ENCODE peak calls at places on chromosomes 5 and 9, in five cellular contexts. P is upper lobe of right lung, I is fibroblast of lung, W is uterus, Q is HCT116. S is an unnamed sample. For H3K4me1 and H3K9me3, the result is how much of the 10 kb centered on the place peaks cover.

GRCh38 chr9:130207241-130207992 is 35.2 kb downstream of the NCS1 start:
- DNase-seq in P (no peak), I (no peak), W (no peak), Q (no peak), S (no peak)

GRCh38 chr9:5478214-5478613 is 27.9 kb downstream of the CD274 start:
- DNase-seq in P (no peak), I (no peak), W (no peak), Q (no peak), S (no peak)

GRCh38 chr9:78035369-78035993 is 3.9 kb upstream of the GNAQ start:
- DNase-seq in P (no peak), I (peak), W (peak), Q (peak), S (no peak)

GRCh38 chr9:6764570-6765334 is 7.0 kb downstream of the KDM4C start:
- DNase-seq in P (no peak), I (no peak), W (no peak), Q (no peak), S (no peak)

GRCh38 chr9:20649381-20649780 is 27.1 kb upstream of the MLLT3 start:
- DNase-seq in P (no peak), I (no peak), W (no peak), Q (no peak), S (no peak)

GRCh38 chr5:164532226-164532937 is 1027.0 kb downstream of the MAT2B start:
- DNase-seq in P (no peak), I (peak), W (no peak), Q (no peak), S (no peak)

GRCh38 chr9:38277601-38278200 is 114.8 kb upstream of the ALDH1B1 start:
- DNase-seq in P (no peak), I (no peak), W (no peak), Q (no peak), S (no peak)

GRCh38 chr9:106066937-106067545 is 372.7 kb downstream of the TMEM38B start:
- DNase-seq in P (no peak), I (no peak), W (peak), Q (no peak), S (no peak)

GRCh38 chr5:135062216-135063055 is 28.4 kb upstream of the PITX1 start:
- DNase-seq in P (no peak), I (no peak), W (no peak), Q (no peak), S (no peak)

GRCh38 chr9:115349542-115349941 is 231.6 kb upstream of the TNC start:
- DNase-seq in P (no peak), I (peak), W (no peak), Q (no peak), S (no peak)

GRCh38 chr9:123438821-123439220 is 82.8 kb downstream of the CRB2 start:
- DNase-seq in P (peak), I (no peak), W (no peak), Q (no peak), S (no peak)

GRCh38 chr9:76198336-76198735 is 195.9 kb downstream of the RFK start:
- DNase-seq in P (no peak), I (peak), W (no peak), Q (no peak), S (peak)

GRCh38 chr5:25444697-25445096 is 799.9 kb upstream of the CDH10 start:
- DNase-seq in P (no peak), I (no peak), W (no peak), Q (no peak), S (no peak)

GRCh38 chr9:87445646-87446045 is 52.0 kb upstream of the DAPK1 start:
- DNase-seq in P (no peak), I (peak), W (peak), Q (peak), S (peak)

GRCh38 chr9:36399980-36400331 is at the start of gene RNF38:
- DNase-seq in P (no peak), I (no peak), W (no peak), Q (no peak), S (no peak)

GRCh38 chr9:36400332-36401178 is 486 bp upstream of the RNF38 start:
- DNase-seq in P (peak), I (peak), W (peak), Q (peak), S (peak)

GRCh38 chr9:36396985-36397384 is 3.1 kb downstream of the RNF38 start:
- DNase-seq in P (no peak), I (peak), W (no peak), Q (no peak), S (no peak)

GRCh38 chr9:36401179-36401740 is 1.2 kb upstream of the RNF38 start:
- DNase-seq in P (no peak), I (peak), W (no peak), Q (peak), S (peak)

GRCh38 chr9:36398745-36399144 is 1.3 kb downstream of the RNF38 start:
- DNase-seq in P (no peak), I (peak), W (no peak), Q (no peak), S (no peak)
- H3K27ac ChIP-seq in P (no peak), I (peak), W (no peak), Q (no peak), S (no peak)

DNA sequence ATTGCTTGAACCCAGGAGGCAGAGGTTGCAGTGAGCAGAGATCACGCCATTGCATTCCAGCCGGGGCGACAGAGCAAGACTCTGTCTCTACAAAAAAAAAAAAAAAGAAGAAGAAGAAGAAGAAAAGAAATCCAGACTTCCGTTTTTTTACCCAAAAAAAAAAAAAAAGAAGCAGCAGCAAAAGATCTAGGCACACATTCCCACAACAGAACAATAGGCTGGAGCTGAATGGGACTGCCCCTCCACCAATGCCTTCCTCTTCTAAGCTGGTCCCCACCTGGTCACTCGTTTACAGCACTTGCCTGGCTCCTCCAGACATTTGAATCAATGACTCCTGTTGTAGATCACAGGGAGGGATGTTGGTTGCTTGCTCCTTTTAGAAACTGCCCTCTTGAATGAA is 1.6 kb upstream of the LMAN2 start:
- DNase-seq in P (no peak), I (no peak), W (no peak), Q (no peak), S (no peak)
- H3K4me1 ChIP-seq in P (under half), I (under half), W (under half), Q (under half), S (under half)

GRCh38 chr9:137017071-137017470 is 11.0 kb downstream of the ABCA2 start:
- DNase-seq in P (no peak), I (no peak), W (no peak), Q (no peak), S (no peak)
- H3K9me3 ChIP-seq in P (under half), I (under half), W (under half), Q (under half), S (under half)

DNA sequence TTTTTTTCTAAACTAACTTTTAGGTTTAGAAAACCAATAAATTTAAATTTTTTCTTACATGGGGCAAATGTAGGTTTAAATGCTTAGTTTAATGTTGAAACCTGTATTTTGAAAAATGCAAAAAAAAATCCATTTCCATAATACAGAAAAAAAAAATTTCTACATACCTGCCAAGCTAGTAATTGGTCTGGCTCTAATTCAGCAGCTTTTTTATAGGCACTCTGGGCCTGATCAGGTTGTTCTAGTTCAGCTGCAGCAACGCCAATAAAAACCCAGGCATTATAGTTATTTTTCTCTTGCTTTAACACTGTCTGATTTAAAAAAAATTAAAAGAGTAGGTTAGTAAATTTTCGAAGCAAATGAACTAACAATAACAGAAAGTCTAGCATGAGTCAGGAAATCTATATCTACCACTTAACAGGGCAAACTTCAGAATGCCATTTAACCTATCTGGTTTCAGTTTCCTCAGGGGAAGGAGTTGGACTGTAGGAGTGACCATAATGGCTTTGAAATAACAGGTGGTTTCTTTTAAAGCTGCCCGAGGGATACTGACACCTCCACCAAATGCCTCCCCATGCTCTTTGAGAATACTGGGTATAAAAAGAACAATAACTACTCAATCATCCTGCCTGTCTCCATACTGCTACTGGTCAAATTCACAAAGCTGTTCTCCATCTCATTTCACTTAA is 11.6 kb downstream of the SKIC3 start:
- DNase-seq in P (no peak), I (peak), W (no peak), Q (no peak), S (no peak)
- H3K27ac ChIP-seq in P (no peak), I (no peak), W (no peak), Q (no peak), S (peak)

DNA sequence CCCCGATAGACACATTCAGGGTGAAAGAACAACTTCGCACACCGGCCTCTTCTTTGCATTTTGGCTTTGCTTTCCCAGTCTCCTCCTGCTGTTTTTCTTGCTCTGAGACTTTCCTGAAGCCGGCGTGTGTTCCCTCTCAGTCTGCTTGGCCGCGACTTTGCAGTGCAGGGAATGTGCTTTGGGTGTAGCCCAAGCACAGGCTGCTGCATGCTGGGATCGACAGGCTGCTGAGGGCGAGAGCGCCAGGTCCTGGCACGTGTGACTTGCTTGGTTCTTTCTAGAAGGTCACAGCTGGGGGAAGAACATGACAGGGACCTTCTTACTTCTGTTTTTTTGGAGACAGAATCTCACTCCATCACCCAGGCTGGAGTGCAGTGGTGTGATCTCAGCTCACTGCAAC is 40.6 kb downstream of the TENT4A start:
- DNase-seq in P (peak), I (no peak), W (no peak), Q (no peak), S (peak)
- H3K4me1 ChIP-seq in P (under half), I (under half), W (under half), Q (under half), S (under half)

GRCh38 chr9:2777454-2777853 is 60.1 kb downstream of the KCNV2 start:
- DNase-seq in P (no peak), I (no peak), W (no peak), Q (no peak), S (no peak)
- H3K9me3 ChIP-seq in P (under half), I (under half), W (under half), Q (under half), S (under half)

DNA sequence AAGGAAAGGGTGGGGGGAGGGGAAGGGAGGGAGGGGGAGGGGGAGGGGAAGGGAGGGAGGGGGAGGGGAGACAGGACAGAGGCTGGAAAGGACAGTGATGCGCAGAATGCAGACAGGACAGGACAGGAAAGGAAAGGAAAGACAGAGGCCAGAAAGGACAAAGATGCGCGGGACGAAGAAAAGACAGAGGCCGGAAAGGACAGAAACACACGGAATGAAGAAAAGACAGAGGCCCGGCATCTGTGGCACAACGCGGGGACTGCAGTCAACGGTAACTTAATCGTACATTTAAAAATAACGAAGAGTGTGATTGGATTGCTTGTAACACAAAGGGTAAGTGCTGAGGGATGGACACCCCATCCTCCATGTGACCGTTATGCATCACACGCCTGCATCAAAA is 53.1 kb upstream of the EXOC3 start:
- DNase-seq in P (peak), I (no peak), W (no peak), Q (no peak), S (no peak)
- H3K27ac ChIP-seq in P (no peak), I (no peak), W (no peak), Q (no peak), S (no peak)

GRCh38 chr9:80188579-80188978 is 616.8 kb downstream of the TLE4 start:
- DNase-seq in P (no peak), I (no peak), W (no peak), Q (no peak), S (no peak)
- H3K4me1 ChIP-seq in P (under half), I (under half), W (under half), Q (under half), S (under half)

GRCh38 chr5:5126444-5126843 is 13.7 kb upstream of the ADAMTS16 start:
- DNase-seq in P (no peak), I (peak), W (no peak), Q (no peak), S (no peak)

GRCh38 chr5:5132896-5133295 is 7.2 kb upstream of the ADAMTS16 start:
- DNase-seq in P (no peak), I (no peak), W (no peak), Q (no peak), S (no peak)

GRCh38 chr5:5132185-5132584 is 7.9 kb upstream of the ADAMTS16 start:
- DNase-seq in P (no peak), I (no peak), W (no peak), Q (no peak), S (no peak)

GRCh38 chr5:5134107-5134506 is 6.0 kb upstream of the ADAMTS16 start:
- DNase-seq in P (no peak), I (no peak), W (no peak), Q (no peak), S (no peak)

GRCh38 chr5:5128766-5129165 is 11.4 kb upstream of the ADAMTS16 start:
- DNase-seq in P (no peak), I (no peak), W (no peak), Q (no peak), S (no peak)
- H3K9me3 ChIP-seq in P (under half), I (under half), W (under half), Q (under half), S (under half)

DNA sequence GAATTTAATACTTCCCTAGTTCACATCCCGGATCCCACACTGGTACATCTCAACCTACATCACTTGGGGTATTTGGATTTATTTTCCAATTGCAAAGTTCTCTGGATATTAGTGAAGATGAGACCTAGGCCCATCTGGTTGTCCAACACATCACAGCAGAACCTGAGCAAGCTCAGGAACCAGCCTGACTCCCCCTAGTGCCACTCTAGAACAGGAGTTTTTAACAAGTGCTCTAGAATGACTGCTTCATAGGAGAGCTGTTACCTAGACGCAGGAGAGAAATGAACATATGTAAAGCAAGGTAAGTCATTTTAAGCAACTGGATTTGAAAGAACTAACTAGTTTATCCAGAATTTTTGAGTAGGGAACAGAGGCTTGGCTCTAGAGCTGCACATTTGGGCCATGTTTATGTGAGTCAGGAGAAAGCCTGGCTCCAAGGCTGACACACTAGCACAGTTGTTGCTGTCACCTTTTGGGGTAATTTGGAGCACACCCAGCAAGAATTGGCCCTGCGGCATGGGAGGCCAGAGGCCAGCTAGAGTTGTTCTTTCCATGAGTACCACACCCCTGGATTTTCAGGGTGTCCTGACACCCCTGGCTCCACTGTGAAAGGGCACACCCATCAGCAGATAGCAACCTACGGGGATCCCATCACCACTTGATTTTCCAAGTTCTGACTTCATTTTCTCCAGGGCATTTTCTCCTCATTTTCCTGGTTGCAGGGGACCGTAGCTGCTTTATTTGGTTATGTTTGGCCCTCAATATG is 110.9 kb upstream of the LPAR1 start:
- DNase-seq in P (no peak), I (no peak), W (peak), Q (peak), S (peak)
- H3K27ac ChIP-seq in P (no peak), I (no peak), W (peak), Q (no peak), S (no peak)

S was measured in tibial artery.